ENCODE peak calls at places on chromosome 2, in eight cellular contexts. J is right cardiac atrium; S is CD8-positive, alpha-beta memory T cell; H is cardiac muscle cell; N is heart right ventricle; V is brain microvascular endothelial cell; D is ovary; K is IMR-90. Q is an unnamed sample.

GRCh38 chr2:238638982-238639341 is 208.9 kb upstream of the TWIST2 start:
- DNase-seq in D (no peak), K (no peak), V (no peak), H (no peak), J (no peak), S (no peak), N (no peak), Q (no peak)

GRCh38 chr2:9644021-9644420 is 13.2 kb upstream of the YWHAQ start:
- DNase-seq in K (no peak), V (no peak), J (no peak), D (no peak), S (no peak), N (no peak), H (no peak), Q (no peak)

GRCh38 chr2:68980956-68981355 is 6.5 kb downstream of the GKN1 start:
- DNase-seq in J (no peak), V (no peak), N (no peak), H (no peak), K (no peak), D (no peak), S (no peak), Q (no peak)

GRCh38 chr2:28638102-28638501 is 113.5 kb upstream of the PPP1CB start:
- DNase-seq in N (no peak), J (no peak), V (no peak), K (no peak), D (no peak), H (no peak), S (no peak), Q (no peak)

GRCh38 chr2:95303191-95303914 is 6.2 kb downstream of the KCNIP3 start:
- DNase-seq in K (no peak), H (no peak), V (no peak), S (no peak), D (no peak), N (no peak), J (no peak), Q (peak)

GRCh38 chr2:61255580-61256437 is 93.8 kb downstream of the C2orf74 start:
- DNase-seq in K (peak), S (no peak), N (no peak), D (no peak), H (no peak), J (no peak), V (peak), Q (no peak)

GRCh38 chr2:28566441-28567075 is 70.7 kb downstream of the PLB1 start:
- DNase-seq in S (peak), K (peak), J (peak), H (peak), V (peak), D (peak), N (peak), Q (peak)

GRCh38 chr2:15738225-15738546 is 146.5 kb downstream of the DDX1 start:
- DNase-seq in K (no peak), N (no peak), D (no peak), J (no peak), S (no peak), V (no peak), H (no peak), Q (no peak)

GRCh38 chr2:151280276-151280675 is 9.2 kb downstream of the NMI start:
- DNase-seq in V (peak), H (no peak), N (no peak), S (no peak), J (no peak), K (peak), D (no peak), Q (no peak)

GRCh38 chr2:191302459-191303155 is 57.4 kb downstream of the MYO1B start:
- DNase-seq in D (no peak), V (peak), N (no peak), K (peak), S (no peak), J (no peak), H (peak), Q (no peak)

GRCh38 chr2:178128836-178129630 is 16.8 kb downstream of the RBM45 start:
- DNase-seq in K (peak), N (no peak), S (no peak), D (no peak), H (no peak), V (peak), J (no peak), Q (no peak)

GRCh38 chr2:32591669-32592463 is 36.0 kb upstream of the TTC27 start:
- DNase-seq in N (no peak), S (no peak), K (peak), H (no peak), D (no peak), V (peak), J (no peak), Q (no peak)

GRCh38 chr2:226478121-226478809 is 321.4 kb downstream of the IRS1 start:
- DNase-seq in J (peak), V (peak), N (no peak), K (peak), H (peak), D (peak), S (no peak), Q (no peak)

GRCh38 chr2:180656455-180656847 is 324.0 kb upstream of the UBE2E3 start:
- DNase-seq in V (peak), N (no peak), D (no peak), J (no peak), H (no peak), S (no peak), K (peak), Q (no peak)

GRCh38 chr2:120109186-120110061 is 96.5 kb downstream of the EPB41L5 start:
- DNase-seq in S (no peak), H (no peak), D (no peak), J (no peak), N (no peak), V (peak), K (peak), Q (peak)

GRCh38 chr2:177242136-177242987 is 22.2 kb downstream of the NFE2L2 start:
- DNase-seq in H (no peak), N (no peak), K (peak), J (no peak), S (no peak), D (no peak), V (peak), Q (no peak)

DNA sequence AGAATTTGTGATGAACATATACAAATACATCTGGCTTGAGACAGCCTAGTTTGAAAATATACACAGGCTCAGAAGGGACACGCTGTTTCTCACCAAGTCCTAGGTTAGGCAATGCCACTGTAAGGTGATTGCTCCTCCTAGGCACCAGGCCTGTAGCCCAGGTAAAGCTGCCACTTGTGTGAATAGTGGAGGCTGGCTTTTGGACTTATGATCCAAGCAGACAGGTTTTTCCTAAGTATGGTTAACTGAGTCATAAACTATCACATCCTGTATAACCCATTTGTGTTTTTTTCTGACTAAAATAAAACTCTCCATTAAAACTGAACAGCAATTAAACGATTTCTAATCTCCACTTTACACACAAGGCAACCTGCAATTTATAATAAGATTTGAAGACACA is 81.0 kb downstream of the SEMA4F start:
- DNase-seq in H (no peak), S (no peak), D (no peak), K (peak), V (no peak), J (no peak), N (no peak), Q (no peak)
- H3K27ac ChIP-seq in H (no peak), S (no peak), D (no peak), K (no peak), V (no peak), J (no peak), N (no peak), Q (no peak)

DNA sequence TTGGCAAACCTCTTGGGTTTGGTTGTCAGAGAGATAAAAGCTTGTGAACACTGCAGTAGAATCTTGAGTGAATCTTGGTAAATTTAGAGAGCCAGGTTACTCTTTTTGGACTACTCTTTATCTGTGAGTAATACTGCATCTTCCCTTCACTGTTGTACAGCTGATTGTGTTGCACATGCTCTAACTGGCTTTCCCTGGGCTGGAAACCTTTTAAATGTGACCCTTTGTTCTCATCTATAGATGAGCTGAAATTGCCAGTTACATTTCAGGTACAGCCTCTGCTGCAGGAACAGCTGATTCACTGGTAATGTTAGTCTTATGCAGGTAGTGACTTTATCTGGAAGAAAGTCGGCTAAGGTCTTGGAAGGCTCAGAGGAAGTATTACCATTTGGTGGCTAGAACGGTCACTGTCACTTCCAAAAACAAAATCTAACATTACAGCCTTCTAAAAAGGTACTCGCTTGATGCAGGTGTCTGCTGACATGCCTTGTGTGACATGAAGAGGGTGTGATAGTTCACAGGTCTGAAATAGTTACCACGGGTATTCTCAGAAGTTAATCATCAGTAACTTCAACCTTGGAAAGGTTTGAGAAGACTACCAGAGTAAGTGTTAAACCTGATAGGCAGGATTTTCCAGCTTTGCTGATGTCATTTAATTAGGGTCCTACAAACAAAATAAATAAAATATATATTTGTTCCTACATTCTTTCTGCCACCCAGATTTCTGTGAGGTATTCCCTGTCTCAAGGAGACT is 851.1 kb downstream of the SLC4A3 start:
- DNase-seq in S (no peak), V (no peak), K (no peak), J (no peak), H (no peak), N (no peak), D (no peak), Q (no peak)
- H3K27ac ChIP-seq in S (no peak), V (no peak), K (no peak), J (no peak), H (no peak), N (no peak), D (no peak), Q (no peak)

DNA sequence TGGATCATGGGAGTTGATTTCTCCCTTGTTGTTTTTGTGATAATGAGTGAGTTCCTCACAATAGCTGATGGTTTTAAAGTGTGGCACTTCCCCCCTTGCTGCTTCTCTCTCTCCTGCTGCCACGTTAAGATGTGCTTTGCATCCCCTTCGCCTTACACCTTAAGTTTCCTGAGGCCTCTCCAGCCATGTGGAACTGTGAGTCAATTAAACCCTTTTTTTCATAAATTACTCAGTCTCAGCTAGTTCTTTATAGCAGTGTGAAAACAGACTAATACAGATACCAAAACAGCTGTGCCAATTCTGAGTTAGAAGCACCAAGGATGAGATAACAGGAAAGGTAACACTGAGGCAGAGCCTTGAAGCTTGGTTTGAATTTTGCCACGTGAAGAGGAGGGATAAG is 44.7 kb downstream of the ITSN2 start:
- DNase-seq in V (no peak), J (no peak), K (no peak), N (no peak), H (no peak), D (no peak), S (no peak), Q (no peak)
- H3K27ac ChIP-seq in V (no peak), J (no peak), K (no peak), N (no peak), H (no peak), D (no peak), S (no peak), Q (no peak)

GRCh38 chr2:47310801-47311560 is 92.0 kb upstream of the MSH2 start:
- DNase-seq in V (no peak), D (no peak), N (peak), J (peak), K (no peak), S (no peak), H (no peak), Q (peak)

GRCh38 chr2:47313141-47313691 is 89.7 kb upstream of the MSH2 start:
- DNase-seq in J (no peak), K (no peak), H (no peak), D (no peak), V (no peak), N (no peak), S (no peak), Q (peak)

GRCh38 chr2:47313728-47314127 is 89.2 kb upstream of the MSH2 start:
- DNase-seq in D (no peak), S (no peak), H (no peak), J (no peak), K (no peak), N (no peak), V (no peak), Q (no peak)

GRCh38 chr2:47311764-47312503 is 91.0 kb upstream of the MSH2 start:
- DNase-seq in D (no peak), K (no peak), V (no peak), S (no peak), H (no peak), N (no peak), J (no peak), Q (no peak)

DNA sequence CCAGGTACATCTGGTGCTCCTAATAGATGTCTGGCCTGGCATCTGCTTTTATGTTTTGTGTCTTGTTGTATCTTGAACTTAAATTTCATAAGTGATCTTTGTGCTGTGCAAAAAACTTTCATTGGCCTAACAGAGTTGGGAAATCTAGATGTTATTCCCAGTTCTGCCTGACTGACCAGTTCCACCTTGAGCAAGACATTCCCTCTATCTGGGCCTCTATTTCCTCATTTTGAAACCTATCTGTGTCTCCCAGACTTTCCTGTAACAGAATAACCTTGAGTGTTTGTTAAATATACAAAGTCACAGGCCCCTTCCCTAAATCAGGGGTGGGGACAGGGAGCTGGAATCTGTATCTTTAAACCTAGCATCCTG is 90.5 kb upstream of the MSH2 start:
- DNase-seq in V (no peak), J (no peak), S (no peak), D (no peak), N (no peak), K (no peak), H (no peak), Q (no peak)
- H3K27ac ChIP-seq in V (no peak), J (no peak), S (no peak), D (no peak), N (no peak), K (no peak), H (no peak), Q (peak)

GRCh38 chr2:71455741-71456569 is 2.6 kb downstream of the DYSF start:
- DNase-seq in D (no peak), N (peak), V (no peak), S (no peak), J (peak), K (no peak), H (peak), Q (no peak)
- H3K27ac ChIP-seq in D (no peak), N (peak), V (no peak), S (no peak), J (peak), K (no peak), H (peak), Q (no peak)

DNA sequence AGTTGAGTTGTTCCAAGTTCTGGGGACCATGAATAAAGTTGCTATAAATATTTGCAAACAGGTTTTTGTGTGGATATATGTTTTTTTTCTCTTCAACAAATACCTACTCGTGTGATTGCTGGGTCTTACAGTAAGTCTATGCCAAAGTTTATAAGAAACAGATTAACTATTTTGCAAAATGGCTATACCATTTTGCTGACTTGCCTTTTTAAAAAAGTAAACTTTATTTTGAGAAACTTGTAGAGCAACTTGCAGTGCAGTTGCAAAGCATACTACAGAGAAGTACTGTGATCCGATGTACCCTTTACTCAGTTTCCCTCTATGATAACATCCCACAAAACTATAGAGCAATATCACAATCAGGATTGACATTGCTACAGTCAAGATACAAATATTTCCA is 322.7 kb downstream of the LPIN1 start:
- DNase-seq in H (no peak), N (no peak), D (no peak), K (no peak), S (no peak), V (no peak), J (no peak), Q (no peak)
- H3K27ac ChIP-seq in H (no peak), N (no peak), D (no peak), K (no peak), S (no peak), V (no peak), J (no peak), Q (no peak)

DNA sequence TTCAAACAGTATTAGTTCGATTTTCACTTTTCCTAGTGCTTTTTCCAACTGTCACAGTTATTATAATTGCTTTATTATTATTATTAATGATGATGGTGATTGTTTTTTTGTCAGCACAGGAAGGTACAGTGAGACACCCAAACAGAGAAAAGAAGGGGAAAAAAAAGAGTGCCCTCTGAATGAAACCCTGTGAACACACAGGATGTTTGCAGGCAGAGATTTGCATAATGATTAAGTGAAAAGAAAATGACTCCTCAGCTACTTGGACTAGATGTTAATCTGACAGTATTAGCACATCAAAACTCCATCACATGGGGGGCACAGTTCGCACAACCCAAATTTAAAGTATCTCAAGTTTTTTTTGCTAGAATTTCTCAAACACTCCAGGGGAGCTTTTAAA is 32.9 kb downstream of the ADD2 start:
- DNase-seq in N (no peak), H (no peak), K (no peak), S (no peak), D (no peak), V (no peak), J (no peak), Q (no peak)
- H3K27ac ChIP-seq in N (no peak), H (no peak), K (no peak), S (no peak), D (no peak), V (no peak), J (no peak), Q (no peak)

GRCh38 chr2:134431837-134432437 is 178.1 kb downstream of the MGAT5 start:
- DNase-seq in K (peak), D (no peak), H (no peak), S (no peak), V (no peak), J (no peak), N (no peak), Q (no peak)
- H3K27ac ChIP-seq in K (peak), D (no peak), H (no peak), S (no peak), V (no peak), J (no peak), N (no peak), Q (no peak)

Q was measured in caudate nucleus.